ENCODE peak calls at places on chromosomes 4 and X, in five cellular contexts. One of them, this sample, is unnamed.
A peak's percentile ranks its signal among the peaks of the same experiment; 100 is the strongest.

GRCh38 chr4:177010421-177010820 is 217.7 kb upstream of the VEGFC start:
- DNase-seq in left lung: no peak
- DNase-seq in kidney epithelial cell: no peak
- DNase-seq in RWPE1: no peak
- DNase-seq in cardiac muscle cell: no peak
- DNase-seq in this sample: no peak

GRCh38 chr4:189940178-189941004 is at the start of gene FRG1:
- DNase-seq in kidney epithelial cell: peak; percentile 60
- DNase-seq in RWPE1: peak; percentile 84
- DNase-seq in cardiac muscle cell: peak; percentile 93
- DNase-seq in left lung: peak; percentile 96
- DNase-seq in this sample: peak; percentile 98

GRCh38 chr4:98626350-98626749 is 32.1 kb downstream of the TSPAN5 start:
- DNase-seq in cardiac muscle cell: no peak
- DNase-seq in kidney epithelial cell: peak; percentile 80
- DNase-seq in left lung: peak; percentile 61
- DNase-seq in RWPE1: peak; percentile 90
- DNase-seq in this sample: no peak

GRCh38 chr4:168218663-168219062 is 99.9 kb downstream of the DDX60 start:
- DNase-seq in left lung: no peak
- DNase-seq in cardiac muscle cell: no peak
- DNase-seq in kidney epithelial cell: peak; percentile 64
- DNase-seq in RWPE1: no peak
- DNase-seq in this sample: no peak

GRCh38 chrX:22116585-22117546 is 84.7 kb downstream of the PHEX start:
- DNase-seq in kidney epithelial cell: no peak
- DNase-seq in cardiac muscle cell: no peak
- DNase-seq in RWPE1: no peak
- DNase-seq in left lung: no peak
- DNase-seq in this sample: no peak

GRCh38 chr4:95522682-95523410 is 25.9 kb downstream of the UNC5C start:
- DNase-seq in RWPE1: no peak
- DNase-seq in kidney epithelial cell: no peak
- DNase-seq in left lung: no peak
- DNase-seq in cardiac muscle cell: no peak
- DNase-seq in this sample: no peak

GRCh38 chr4:42345962-42346544 is 51.2 kb upstream of the SHISA3 start:
- DNase-seq in left lung: no peak
- DNase-seq in RWPE1: no peak
- DNase-seq in cardiac muscle cell: no peak
- DNase-seq in kidney epithelial cell: no peak
- DNase-seq in this sample: peak; percentile 85

GRCh38 chr4:105050896-105051295 is 95.8 kb upstream of the TET2 start:
- DNase-seq in RWPE1: no peak
- DNase-seq in cardiac muscle cell: no peak
- DNase-seq in kidney epithelial cell: no peak
- DNase-seq in left lung: no peak
- DNase-seq in this sample: no peak

GRCh38 chrX:38987135-38987780 is 186.0 kb downstream of the MID1IP1 start:
- DNase-seq in cardiac muscle cell: no peak
- DNase-seq in kidney epithelial cell: no peak
- DNase-seq in RWPE1: no peak
- DNase-seq in left lung: no peak
- DNase-seq in this sample: no peak

GRCh38 chr4:54100607-54101189 is 735 bp downstream of the GSX2 start:
- DNase-seq in left lung: no peak
- DNase-seq in RWPE1: no peak
- DNase-seq in kidney epithelial cell: no peak
- DNase-seq in cardiac muscle cell: no peak
- DNase-seq in this sample: no peak

GRCh38 chrX:132216283-132216682 is 3.0 kb downstream of the RAP2C start:
- DNase-seq in left lung: no peak
- DNase-seq in RWPE1: no peak
- DNase-seq in cardiac muscle cell: no peak
- DNase-seq in kidney epithelial cell: no peak
- DNase-seq in this sample: no peak

GRCh38 chrX:24371391-24371972 is 11.0 kb downstream of the SUPT20HL1 start:
- DNase-seq in left lung: peak; percentile 41
- DNase-seq in cardiac muscle cell: peak; percentile 87
- DNase-seq in RWPE1: peak; percentile 18
- DNase-seq in kidney epithelial cell: peak; percentile 12
- DNase-seq in this sample: no peak

GRCh38 chr4:51885371-51885770 is 42.4 kb downstream of the DCUN1D4 start:
- DNase-seq in RWPE1: peak; percentile 23
- DNase-seq in left lung: no peak
- DNase-seq in cardiac muscle cell: peak; percentile 50
- DNase-seq in kidney epithelial cell: no peak
- DNase-seq in this sample: no peak

GRCh38 chr4:158630893-158631292 is 40.8 kb downstream of the C4orf46 start:
- DNase-seq in left lung: no peak
- DNase-seq in RWPE1: peak; percentile 10
- DNase-seq in cardiac muscle cell: no peak
- DNase-seq in kidney epithelial cell: no peak
- DNase-seq in this sample: no peak

GRCh38 chrX:131703646-131704045 is 159.8 kb downstream of the OR13H1 start:
- DNase-seq in RWPE1: no peak
- DNase-seq in cardiac muscle cell: no peak
- DNase-seq in kidney epithelial cell: no peak
- DNase-seq in left lung: no peak
- DNase-seq in this sample: no peak

GRCh38 chr4:31106419-31106818 is 386.2 kb downstream of the PCDH7 start:
- DNase-seq in RWPE1: no peak
- DNase-seq in cardiac muscle cell: no peak
- DNase-seq in left lung: no peak
- DNase-seq in kidney epithelial cell: no peak
- DNase-seq in this sample: no peak

GRCh38 chr4:169080970-169081369 is 70.9 kb upstream of the CBR4 start:
- DNase-seq in kidney epithelial cell: no peak
- DNase-seq in RWPE1: no peak
- DNase-seq in left lung: no peak
- DNase-seq in cardiac muscle cell: no peak
- DNase-seq in this sample: no peak

GRCh38 chrX:1027133-1027532 is 185.3 kb downstream of the CRLF2 start:
- DNase-seq in RWPE1: no peak
- DNase-seq in cardiac muscle cell: no peak
- DNase-seq in kidney epithelial cell: no peak
- DNase-seq in left lung: no peak
- DNase-seq in this sample: no peak

GRCh38 chr4:127503111-127503510 is 129.6 kb upstream of the INTU start:
- DNase-seq in cardiac muscle cell: no peak
- DNase-seq in left lung: no peak
- DNase-seq in kidney epithelial cell: no peak
- DNase-seq in RWPE1: no peak
- DNase-seq in this sample: no peak

GRCh38 chr4:126778348-126778747 is 854.4 kb upstream of the INTU start:
- DNase-seq in cardiac muscle cell: no peak
- DNase-seq in RWPE1: peak; percentile 54
- DNase-seq in left lung: no peak
- DNase-seq in kidney epithelial cell: peak; percentile 18
- DNase-seq in this sample: no peak

GRCh38 chrX:2401201-2401589 is 99.6 kb downstream of the DHRSX start:
- DNase-seq in left lung: no peak
- DNase-seq in cardiac muscle cell: no peak
- DNase-seq in kidney epithelial cell: no peak
- DNase-seq in RWPE1: peak; percentile 29
- DNase-seq in this sample: no peak

GRCh38 chr4:89365375-89366170 is 58.0 kb upstream of the GPRIN3 start:
- DNase-seq in RWPE1: peak; percentile 2
- DNase-seq in cardiac muscle cell: no peak
- DNase-seq in kidney epithelial cell: no peak
- DNase-seq in left lung: no peak
- DNase-seq in this sample: no peak

GRCh38 chr4:149933120-149933519 is 117.5 kb upstream of the IQCM start:
- DNase-seq in cardiac muscle cell: no peak
- DNase-seq in kidney epithelial cell: no peak
- DNase-seq in RWPE1: no peak
- DNase-seq in left lung: no peak
- DNase-seq in this sample: no peak

GRCh38 chrX:48957477-48957826 is at the start of gene OTUD5:
- DNase-seq in left lung: peak; percentile 61
- DNase-seq in cardiac muscle cell: no peak
- DNase-seq in kidney epithelial cell: no peak
- DNase-seq in RWPE1: peak; percentile 34
- DNase-seq in this sample: no peak

GRCh38 chr4:159105761-159106243 is 2.9 kb downstream of the RAPGEF2 start:
- DNase-seq in kidney epithelial cell: no peak
- DNase-seq in RWPE1: no peak
- DNase-seq in left lung: no peak
- DNase-seq in cardiac muscle cell: no peak
- DNase-seq in this sample: no peak

GRCh38 chrX:45381366-45381765 is 180.7 kb upstream of the DIPK2B start:
- DNase-seq in kidney epithelial cell: no peak
- DNase-seq in cardiac muscle cell: no peak
- DNase-seq in RWPE1: no peak
- DNase-seq in left lung: no peak
- DNase-seq in this sample: no peak

GRCh38 chr4:122229857-122230256 is 77.7 kb downstream of the BLTP1 start:
- DNase-seq in RWPE1: no peak
- DNase-seq in cardiac muscle cell: no peak
- DNase-seq in left lung: no peak
- DNase-seq in kidney epithelial cell: no peak
- DNase-seq in this sample: no peak

GRCh38 chr4:122221322-122221721 is 69.2 kb downstream of the BLTP1 start:
- DNase-seq in left lung: no peak
- DNase-seq in cardiac muscle cell: no peak
- DNase-seq in kidney epithelial cell: no peak
- DNase-seq in RWPE1: no peak
- DNase-seq in this sample: no peak

GRCh38 chr4:122219356-122219755 is 67.2 kb downstream of the BLTP1 start:
- DNase-seq in kidney epithelial cell: no peak
- DNase-seq in left lung: no peak
- DNase-seq in RWPE1: no peak
- DNase-seq in cardiac muscle cell: no peak
- DNase-seq in this sample: no peak

GRCh38 chr4:122227202-122227601 is 75.1 kb downstream of the BLTP1 start:
- DNase-seq in kidney epithelial cell: no peak
- DNase-seq in cardiac muscle cell: no peak
- DNase-seq in left lung: no peak
- DNase-seq in RWPE1: no peak
- DNase-seq in this sample: no peak

GRCh38 chr4:122224348-122224747 is 72.2 kb downstream of the BLTP1 start:
- DNase-seq in kidney epithelial cell: no peak
- DNase-seq in left lung: no peak
- DNase-seq in cardiac muscle cell: peak; percentile 40
- DNase-seq in RWPE1: peak; percentile 2
- DNase-seq in this sample: no peak
- TF ChIP-seq CTCF in kidney epithelial cell: no peak
- TF ChIP-seq CTCF in left lung: no peak
- TF ChIP-seq CTCF in cardiac muscle cell: peak; percentile 37
- TF ChIP-seq CTCF in RWPE1: no peak
- TF ChIP-seq CTCF in this sample: peak; percentile 67

DNA sequence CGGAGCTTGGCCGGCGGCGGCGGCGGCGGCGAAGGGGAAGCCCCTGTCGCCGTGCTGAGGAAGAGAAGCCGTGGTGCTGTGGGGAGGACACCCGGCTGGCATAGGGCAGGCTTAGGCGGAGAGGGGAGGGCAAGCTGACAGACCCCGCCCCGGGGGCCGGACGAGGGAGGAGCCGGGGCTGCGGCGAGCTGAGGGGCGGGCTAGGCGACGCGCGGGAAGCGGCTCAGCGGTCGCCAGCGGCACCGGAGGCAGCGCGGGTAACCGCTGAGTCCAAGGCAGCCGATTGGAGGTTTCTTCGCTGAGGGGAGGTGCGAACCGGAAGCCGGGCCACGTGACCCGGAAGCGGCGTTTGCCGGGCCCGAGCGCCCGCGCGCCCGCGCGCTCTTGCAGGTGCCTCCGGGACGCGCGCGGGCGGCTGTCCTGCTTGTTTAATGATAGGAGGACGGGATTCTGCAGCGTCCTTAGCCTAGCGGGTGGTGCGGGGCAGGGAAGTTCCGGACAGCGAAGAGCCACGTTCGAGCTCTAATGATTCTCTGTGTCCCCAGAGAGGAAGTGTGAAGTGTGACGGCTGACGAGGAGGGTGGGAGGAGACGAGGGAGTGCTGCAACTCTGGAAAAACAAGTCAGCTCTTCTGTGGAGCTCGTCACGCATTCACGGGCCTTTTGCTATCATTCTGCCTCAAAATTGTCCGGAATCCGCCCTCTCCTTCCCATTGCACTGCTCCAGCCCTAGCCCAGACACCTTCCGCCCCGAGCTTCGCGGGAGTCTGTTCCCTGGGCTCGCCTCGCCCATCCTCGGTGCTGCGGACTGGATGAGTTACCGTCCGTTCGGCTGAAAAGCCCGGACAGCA is at the start of gene AP1S2:
- DNase-seq in RWPE1: peak; percentile 80
- DNase-seq in left lung: peak; percentile 97
- DNase-seq in cardiac muscle cell: peak; percentile 99
- DNase-seq in kidney epithelial cell: peak; percentile 75
- DNase-seq in this sample: peak; percentile 98
- TF ChIP-seq CTCF in RWPE1: no peak
- TF ChIP-seq CTCF in left lung: no peak
- TF ChIP-seq CTCF in cardiac muscle cell: no peak
- TF ChIP-seq CTCF in kidney epithelial cell: no peak
- TF ChIP-seq CTCF in this sample: no peak

DNA sequence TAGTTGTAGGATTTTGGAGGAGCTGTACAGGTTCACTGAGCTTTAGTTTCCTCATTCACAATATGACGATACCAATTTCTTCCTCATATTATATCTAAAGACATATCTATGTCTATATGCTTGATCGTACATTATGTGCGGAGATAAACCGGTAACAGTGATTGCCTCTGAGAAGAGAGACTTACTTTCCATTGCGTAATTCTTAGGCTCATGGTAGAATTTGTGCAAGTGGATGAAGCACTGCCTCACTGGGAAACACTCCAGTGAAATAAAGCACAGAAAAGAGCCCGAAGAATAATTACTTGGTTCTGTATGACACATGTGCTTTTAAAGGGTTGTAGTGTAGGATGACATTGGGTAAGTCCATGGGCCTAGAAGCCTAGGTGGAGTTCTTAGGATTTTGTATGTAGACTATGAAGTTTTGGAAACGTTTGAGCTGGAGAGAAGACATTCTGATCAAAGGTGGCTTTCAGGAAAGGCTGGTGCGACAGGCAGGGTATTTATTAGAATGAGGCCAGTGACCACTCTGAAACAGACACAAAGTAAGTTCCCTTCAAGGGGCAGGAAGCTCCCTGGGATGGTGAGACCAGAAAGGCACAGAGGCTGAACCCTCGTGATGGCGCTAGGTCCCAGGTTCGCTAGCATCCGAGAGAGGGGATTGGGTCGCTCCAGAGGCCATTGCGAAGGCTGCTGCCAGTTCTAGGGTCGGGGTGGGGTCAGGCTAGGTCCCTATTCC is 649 bp upstream of the VBP1 start:
- DNase-seq in kidney epithelial cell: no peak
- DNase-seq in left lung: no peak
- DNase-seq in cardiac muscle cell: no peak
- DNase-seq in RWPE1: no peak
- DNase-seq in this sample: no peak
- TF ChIP-seq CTCF in kidney epithelial cell: no peak
- TF ChIP-seq CTCF in left lung: no peak
- TF ChIP-seq CTCF in cardiac muscle cell: no peak
- TF ChIP-seq CTCF in RWPE1: no peak
- TF ChIP-seq CTCF in this sample: no peak

DNA sequence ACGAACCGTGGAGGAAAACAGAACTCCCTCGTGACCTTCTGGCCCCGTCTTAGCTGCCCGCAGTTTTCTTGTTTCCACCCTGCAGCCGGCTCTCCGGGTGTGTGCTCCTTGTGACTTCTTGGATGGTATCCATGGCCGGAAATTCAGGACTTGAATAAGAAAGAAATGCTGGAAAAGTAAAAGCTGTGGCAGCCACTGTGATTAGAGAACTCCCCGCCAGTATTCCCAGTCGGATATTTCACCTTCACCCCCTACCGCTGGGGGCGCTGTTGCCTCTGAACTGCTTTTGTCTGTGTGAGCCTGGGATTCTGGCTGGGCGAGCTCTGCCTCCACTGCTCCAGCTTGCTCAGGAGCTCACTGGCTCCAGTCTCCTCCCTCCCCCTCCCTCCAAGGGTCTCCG is 41.5 kb upstream of the CYP4V2 start:
- DNase-seq in left lung: no peak
- DNase-seq in RWPE1: no peak
- DNase-seq in kidney epithelial cell: no peak
- DNase-seq in cardiac muscle cell: peak; percentile 21
- DNase-seq in this sample: no peak
- TF ChIP-seq CTCF in left lung: peak; percentile 62
- TF ChIP-seq CTCF in RWPE1: peak; percentile 50
- TF ChIP-seq CTCF in kidney epithelial cell: peak; percentile 57
- TF ChIP-seq CTCF in cardiac muscle cell: peak; percentile 77
- TF ChIP-seq CTCF in this sample: peak; percentile 79

This sample was measured in chondrocyte.